ENCODE peak calls at places on chromosomes 2 and 18, in ten cellular contexts. I, C, S, E, H, T, J, W, O and Z are unnamed samples.

GRCh38 chr2:240885980-240886565 is 9.9 kb downstream of the MAB21L4 start:
- DNase-seq in J (no peak), H (no peak), C (no peak), E (no peak), T (no peak), W (no peak), S (no peak), O (no peak), I (peak; percentile 3), Z (no peak)

GRCh38 chr2:67571785-67572718 is 174.9 kb downstream of the ETAA1 start:
- DNase-seq in H (no peak), C (no peak), J (no peak), T (peak; percentile 67), I (no peak), S (no peak), W (peak; percentile 66), O (peak; percentile 73), E (no peak), Z (no peak)

GRCh38 chr2:235692076-235692475 is 198.2 kb downstream of the AGAP1 start:
- DNase-seq in C (no peak), H (no peak), E (no peak), J (peak; percentile 28), I (no peak), T (no peak), W (no peak), S (no peak), O (no peak), Z (no peak)

GRCh38 chr2:137249463-137249862 is 484.1 kb downstream of the THSD7B start:
- DNase-seq in C (no peak), J (no peak), O (no peak), I (no peak), E (no peak), T (no peak), H (no peak), W (no peak), S (no peak), Z (no peak)

GRCh38 chr2:149903626-149904025 is 316.1 kb upstream of the MMADHC start:
- DNase-seq in C (peak; percentile 8), W (no peak), J (no peak), T (no peak), E (no peak), S (no peak), O (peak; percentile 57), I (no peak), H (no peak), Z (no peak)

GRCh38 chr18:13562494-13563029 is 163.8 kb downstream of the FAM210A start:
- DNase-seq in O (no peak), E (no peak), W (no peak), J (no peak), C (no peak), S (no peak), I (no peak), T (no peak), H (no peak), Z (no peak)

GRCh38 chr18:46468431-46469180 is 188.4 kb downstream of the LOXHD1 start:
- DNase-seq in W (no peak), E (no peak), J (no peak), I (no peak), H (no peak), C (no peak), S (no peak), T (no peak), O (no peak), Z (no peak)

GRCh38 chr2:15636972-15637785 is 45.5 kb downstream of the DDX1 start:
- DNase-seq in H (peak; percentile 66), W (peak; percentile 76), T (peak; percentile 74), S (peak; percentile 47), J (peak; percentile 83), C (peak; percentile 89), I (peak; percentile 78), O (peak; percentile 79), E (no peak), Z (peak; percentile 53)

GRCh38 chr18:62128157-62128556 is 58.7 kb downstream of the PIGN start:
- DNase-seq in J (no peak), C (peak; percentile 74), W (peak; percentile 58), E (no peak), S (no peak), H (no peak), I (no peak), O (peak; percentile 36), T (peak; percentile 59), Z (peak; percentile 62)

GRCh38 chr2:118460425-118460824 is 372.2 kb downstream of the INSIG2 start:
- DNase-seq in E (no peak), O (no peak), S (no peak), J (no peak), I (no peak), H (no peak), T (no peak), C (no peak), W (no peak), Z (no peak)

GRCh38 chr2:233989221-233989620 is 61.3 kb upstream of the SPP2 start:
- DNase-seq in H (no peak), S (no peak), J (no peak), W (no peak), O (no peak), I (no peak), E (no peak), T (no peak), C (no peak), Z (no peak)

GRCh38 chr18:79747156-79747845 is 50.4 kb upstream of the KCNG2 start:
- DNase-seq in J (no peak), H (peak; percentile 38), O (no peak), T (no peak), S (no peak), C (no peak), I (no peak), E (no peak), W (no peak), Z (no peak)

GRCh38 chr2:17719562-17720371 is 33.8 kb downstream of the SMC6 start:
- DNase-seq in C (peak; percentile 56), S (no peak), I (no peak), E (no peak), O (peak; percentile 48), J (no peak), H (no peak), W (peak; percentile 33), T (peak; percentile 38), Z (no peak)

GRCh38 chr18:57915848-57916596 is 112.9 kb upstream of the ATP8B1 start:
- DNase-seq in J (no peak), I (no peak), H (no peak), O (no peak), S (no peak), W (no peak), E (no peak), C (no peak), T (peak; percentile 57), Z (no peak)

GRCh38 chr18:46787674-46788073 is 30.8 kb upstream of the ST8SIA5 start:
- DNase-seq in H (no peak), W (no peak), I (no peak), E (no peak), C (no peak), J (no peak), O (no peak), T (no peak), S (no peak), Z (no peak)

GRCh38 chr2:152386266-152386665 is 51.3 kb downstream of the FMNL2 start:
- DNase-seq in J (no peak), E (no peak), C (no peak), W (no peak), O (no peak), H (no peak), S (no peak), T (no peak), I (no peak), Z (no peak)

GRCh38 chr2:110780461-110780860 is 48.1 kb downstream of the ACOXL start:
- DNase-seq in S (no peak), H (no peak), O (no peak), I (no peak), E (no peak), C (no peak), T (no peak), J (no peak), W (no peak), Z (no peak)

DNA sequence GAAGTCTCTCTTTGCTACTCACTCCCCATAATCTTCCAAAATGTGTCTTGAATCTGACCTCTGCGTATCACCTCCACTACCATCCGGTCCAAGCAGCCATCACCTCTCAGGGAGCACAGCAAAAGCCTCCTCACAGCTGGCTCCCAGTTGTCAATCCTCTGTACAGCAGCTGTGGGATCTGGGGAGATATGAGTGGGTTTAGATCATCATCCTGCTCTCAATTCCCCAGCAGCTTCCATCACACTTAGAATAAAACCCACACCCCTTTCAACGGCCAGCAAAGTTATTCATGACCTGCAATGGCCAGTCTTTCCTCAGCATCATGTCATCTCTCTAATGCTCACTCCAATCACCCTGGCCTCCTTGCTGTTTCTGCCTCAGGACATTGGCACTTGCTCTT is 261.6 kb downstream of the PAX3 start:
- DNase-seq in W (no peak), H (no peak), O (no peak), C (no peak), S (no peak), I (no peak), J (no peak), E (no peak), T (no peak), Z (no peak)
- H3K4me3 ChIP-seq in W (no peak overlapping the region), H (no peak overlapping the region), O (no peak overlapping the region), C (no peak overlapping the region), S (no peak overlapping the region), I (no peak overlapping the region), J (no peak overlapping the region), E (no peak overlapping the region), T (no peak overlapping the region), Z (no peak overlapping the region)

DNA sequence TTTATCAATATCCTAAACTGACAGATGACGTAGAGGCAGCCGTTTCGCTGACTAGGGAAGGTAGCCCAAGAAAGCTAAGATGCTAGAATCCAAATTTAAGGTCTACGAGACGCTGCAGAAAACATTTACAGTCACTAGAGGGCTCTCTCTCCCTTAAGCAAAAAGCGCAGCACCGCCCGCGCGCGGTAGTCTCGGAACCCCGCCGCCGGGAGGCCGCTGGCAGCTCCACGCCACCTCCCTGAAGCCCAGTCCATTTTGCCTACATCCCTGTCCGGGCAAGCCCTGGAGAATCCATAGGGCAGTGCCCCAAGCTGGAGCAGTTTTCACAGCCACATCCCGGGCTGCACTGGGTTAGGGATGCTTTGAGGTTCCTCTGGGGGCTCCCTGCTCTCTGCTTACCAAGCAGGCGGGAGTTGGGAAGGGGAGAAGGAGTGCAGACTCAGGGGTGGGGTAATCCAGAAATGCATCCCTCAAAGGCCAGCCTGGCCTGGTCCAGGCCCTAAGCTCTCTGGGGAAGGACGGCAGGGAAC is 1.5 kb upstream of the DPYSL5 start:
- DNase-seq in T (peak; percentile 76), W (peak; percentile 68), O (peak; percentile 92), E (no peak), S (no peak), C (peak; percentile 85), H (peak; percentile 74), J (peak; percentile 72), I (peak; percentile 83), Z (peak; percentile 64)
- H3K4me3 ChIP-seq in T (no peak overlapping the region), W (no peak overlapping the region), O (no peak overlapping the region), E (no peak overlapping the region), S (peak overlapping the region; percentile 7), C (no peak overlapping the region), H (no peak overlapping the region), J (no peak overlapping the region), I (no peak overlapping the region), Z (no peak overlapping the region)

GRCh38 chr2:167406558-167406957 is 518.3 kb downstream of the XIRP2 start:
- DNase-seq in W (peak; percentile 87), T (no peak), I (no peak), H (no peak), O (peak; percentile 7), J (no peak), C (peak; percentile 89), S (peak; percentile 80), E (no peak), Z (no peak)
- H3K4me3 ChIP-seq in W (no peak overlapping the region), T (no peak overlapping the region), I (no peak overlapping the region), H (no peak overlapping the region), O (no peak overlapping the region), J (no peak overlapping the region), C (peak overlapping the region; percentile 26), S (no peak overlapping the region), E (no peak overlapping the region), Z (no peak overlapping the region)

GRCh38 chr18:24015897-24016631 is 1.5 kb downstream of the TTC39C start:
- DNase-seq in O (peak; percentile 20), T (no peak), W (peak; percentile 3), C (no peak), I (no peak), E (no peak), J (no peak), H (no peak), S (no peak), Z (no peak)
- H3K4me3 ChIP-seq in O (peak overlapping the region; percentile 83), T (peak overlapping the region; percentile 93), W (peak overlapping the region; percentile 86), C (peak overlapping the region; percentile 76), I (peak overlapping the region; percentile 79), E (peak overlapping the region; percentile 62), J (peak overlapping the region; percentile 65), H (no peak overlapping the region), S (peak overlapping the region; percentile 12), Z (peak overlapping the region; percentile 86)